ENCODE peak calls at places on chromosome 22, in nine cellular contexts. One of them, this sample, is unnamed.

GRCh38 chr22:32932176-32932575 is 126.0 kb downstream of the SYN3 start:
- DNase-seq in IMR-90: peak
- DNase-seq in progenitor cell of endocrine pancreas: no peak
- DNase-seq in CD8-positive, alpha-beta T cell: no peak
- DNase-seq in right atrium auricular region: no peak
- DNase-seq in H1: no peak
- DNase-seq in uterus: no peak
- DNase-seq in tibial nerve: no peak
- DNase-seq in astrocyte of the spinal cord: no peak
- DNase-seq in this sample: no peak

GRCh38 chr22:19212302-19212870 is 33.9 kb upstream of the SLC25A1 start:
- DNase-seq in IMR-90: no peak
- DNase-seq in progenitor cell of endocrine pancreas: no peak
- DNase-seq in CD8-positive, alpha-beta T cell: no peak
- DNase-seq in right atrium auricular region: no peak
- DNase-seq in H1: no peak
- DNase-seq in uterus: no peak
- DNase-seq in tibial nerve: no peak
- DNase-seq in astrocyte of the spinal cord: no peak
- DNase-seq in this sample: no peak

GRCh38 chr22:43169310-43170130 is 17.4 kb downstream of the TTLL12 start:
- DNase-seq in IMR-90: no peak
- DNase-seq in progenitor cell of endocrine pancreas: no peak
- DNase-seq in CD8-positive, alpha-beta T cell: no peak
- DNase-seq in right atrium auricular region: no peak
- DNase-seq in H1: no peak
- DNase-seq in uterus: no peak
- DNase-seq in tibial nerve: no peak
- DNase-seq in astrocyte of the spinal cord: no peak
- DNase-seq in this sample: no peak

GRCh38 chr22:46409631-46410210 is 74.2 kb downstream of the TRMU start:
- DNase-seq in IMR-90: no peak
- DNase-seq in progenitor cell of endocrine pancreas: no peak
- DNase-seq in CD8-positive, alpha-beta T cell: no peak
- DNase-seq in right atrium auricular region: no peak
- DNase-seq in H1: no peak
- DNase-seq in uterus: no peak
- DNase-seq in tibial nerve: no peak
- DNase-seq in astrocyte of the spinal cord: no peak
- DNase-seq in this sample: no peak

GRCh38 chr22:31244044-31244942 is 32.2 kb downstream of the LIMK2 start:
- DNase-seq in IMR-90: peak
- DNase-seq in progenitor cell of endocrine pancreas: no peak
- DNase-seq in CD8-positive, alpha-beta T cell: no peak
- DNase-seq in right atrium auricular region: no peak
- DNase-seq in H1: no peak
- DNase-seq in uterus: no peak
- DNase-seq in tibial nerve: no peak
- DNase-seq in astrocyte of the spinal cord: peak
- DNase-seq in this sample: no peak

GRCh38 chr22:27982106-27982505 is 63.0 kb upstream of the PITPNB start:
- DNase-seq in IMR-90: no peak
- DNase-seq in progenitor cell of endocrine pancreas: no peak
- DNase-seq in CD8-positive, alpha-beta T cell: no peak
- DNase-seq in right atrium auricular region: no peak
- DNase-seq in H1: no peak
- DNase-seq in uterus: no peak
- DNase-seq in tibial nerve: no peak
- DNase-seq in astrocyte of the spinal cord: no peak
- DNase-seq in this sample: no peak

GRCh38 chr22:19325296-19325950 is 33.9 kb upstream of the CLTCL1 start:
- DNase-seq in IMR-90: peak
- DNase-seq in progenitor cell of endocrine pancreas: no peak
- DNase-seq in CD8-positive, alpha-beta T cell: no peak
- DNase-seq in right atrium auricular region: no peak
- DNase-seq in H1: no peak
- DNase-seq in uterus: no peak
- DNase-seq in tibial nerve: no peak
- DNase-seq in astrocyte of the spinal cord: no peak
- DNase-seq in this sample: no peak

GRCh38 chr22:26542831-26543230 is 30.6 kb upstream of the TFIP11 start:
- DNase-seq in IMR-90: no peak
- DNase-seq in progenitor cell of endocrine pancreas: no peak
- DNase-seq in CD8-positive, alpha-beta T cell: no peak
- DNase-seq in right atrium auricular region: no peak
- DNase-seq in H1: no peak
- DNase-seq in uterus: no peak
- DNase-seq in tibial nerve: peak
- DNase-seq in astrocyte of the spinal cord: no peak
- DNase-seq in this sample: peak

GRCh38 chr22:46201059-46201757 is 48.9 kb downstream of the CDPF1 start:
- DNase-seq in IMR-90: no peak
- DNase-seq in progenitor cell of endocrine pancreas: no peak
- DNase-seq in CD8-positive, alpha-beta T cell: no peak
- DNase-seq in right atrium auricular region: no peak
- DNase-seq in H1: peak
- DNase-seq in uterus: no peak
- DNase-seq in tibial nerve: no peak
- DNase-seq in astrocyte of the spinal cord: no peak
- DNase-seq in this sample: no peak

GRCh38 chr22:38315801-38316339 is 1.4 kb downstream of the CSNK1E start:
- DNase-seq in IMR-90: no peak
- DNase-seq in progenitor cell of endocrine pancreas: no peak
- DNase-seq in CD8-positive, alpha-beta T cell: no peak
- DNase-seq in right atrium auricular region: no peak
- DNase-seq in H1: no peak
- DNase-seq in uterus: no peak
- DNase-seq in tibial nerve: no peak
- DNase-seq in astrocyte of the spinal cord: peak
- DNase-seq in this sample: no peak

DNA sequence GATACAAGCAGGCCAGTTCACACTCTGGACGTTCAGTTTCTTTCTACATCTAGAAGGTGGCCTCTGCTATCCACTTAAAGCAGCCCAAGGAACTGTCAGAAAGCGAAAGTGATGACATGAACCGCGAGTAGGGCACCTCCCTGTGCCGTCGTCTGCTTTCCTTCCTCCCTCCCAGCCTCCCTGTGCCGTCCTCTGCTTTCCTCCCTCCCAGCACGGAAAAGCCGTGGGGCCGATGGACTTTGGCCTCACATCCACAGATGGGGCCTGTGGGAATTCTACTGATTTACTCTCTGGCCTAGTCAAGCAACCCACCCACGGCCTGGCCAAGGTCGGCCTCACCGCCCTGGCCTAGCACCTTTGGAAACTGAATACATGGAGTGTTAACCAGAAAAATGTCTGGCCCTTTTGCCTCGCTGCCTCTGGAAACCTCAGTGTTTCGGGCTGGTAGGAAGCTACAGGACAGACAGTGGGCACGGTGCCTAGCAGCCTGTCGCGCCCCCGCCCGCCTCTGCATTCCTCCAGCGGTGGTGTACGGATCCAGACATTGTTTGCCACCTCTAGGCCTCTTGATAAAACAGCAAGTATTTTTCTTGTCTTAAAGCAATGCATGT is 14.2 kb downstream of the PEX26 start:
- DNase-seq in IMR-90: peak
- DNase-seq in progenitor cell of endocrine pancreas: no peak
- DNase-seq in CD8-positive, alpha-beta T cell: peak
- DNase-seq in right atrium auricular region: peak
- DNase-seq in H1: no peak
- DNase-seq in uterus: peak
- DNase-seq in tibial nerve: peak
- DNase-seq in astrocyte of the spinal cord: peak
- DNase-seq in this sample: peak
- TF ChIP-seq CTCF in IMR-90: no peak
- TF ChIP-seq CTCF in progenitor cell of endocrine pancreas: no peak
- TF ChIP-seq CTCF in CD8-positive, alpha-beta T cell: no peak
- TF ChIP-seq CTCF in right atrium auricular region: no peak
- TF ChIP-seq CTCF in H1: no peak
- TF ChIP-seq CTCF in uterus: no peak
- TF ChIP-seq CTCF in tibial nerve: no peak
- TF ChIP-seq CTCF in astrocyte of the spinal cord: no peak
- TF ChIP-seq CTCF in this sample: no peak

DNA sequence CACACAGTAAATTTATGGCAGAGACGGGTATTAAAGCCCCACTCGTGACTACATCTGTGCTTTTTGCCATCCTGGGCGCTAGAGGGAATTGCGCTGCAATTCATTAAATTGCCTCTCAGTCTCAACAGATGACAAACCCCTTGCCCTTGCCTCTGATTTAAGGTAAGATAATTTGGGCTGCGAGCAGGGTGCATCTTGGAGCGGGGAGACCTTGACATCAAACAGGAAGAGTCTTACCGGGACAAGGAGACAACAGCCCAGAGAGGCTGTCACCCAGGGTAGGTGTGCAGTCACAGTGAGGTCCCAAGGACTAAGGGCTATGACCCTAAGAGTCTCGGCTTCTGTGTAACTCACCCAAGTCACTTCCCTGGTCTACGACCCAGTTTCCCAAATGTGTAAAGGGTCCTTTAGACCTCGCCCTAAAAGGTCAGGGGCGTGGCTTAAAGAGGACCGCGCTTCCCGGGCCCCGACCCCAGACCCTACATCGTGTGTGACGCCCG is 427 bp upstream of the TOM1 start:
- DNase-seq in IMR-90: no peak
- DNase-seq in progenitor cell of endocrine pancreas: no peak
- DNase-seq in CD8-positive, alpha-beta T cell: no peak
- DNase-seq in right atrium auricular region: no peak
- DNase-seq in H1: no peak
- DNase-seq in uterus: no peak
- DNase-seq in tibial nerve: no peak
- DNase-seq in astrocyte of the spinal cord: peak
- DNase-seq in this sample: no peak
- TF ChIP-seq CTCF in IMR-90: no peak
- TF ChIP-seq CTCF in progenitor cell of endocrine pancreas: no peak
- TF ChIP-seq CTCF in CD8-positive, alpha-beta T cell: peak
- TF ChIP-seq CTCF in right atrium auricular region: no peak
- TF ChIP-seq CTCF in H1: no peak
- TF ChIP-seq CTCF in uterus: peak
- TF ChIP-seq CTCF in tibial nerve: no peak
- TF ChIP-seq CTCF in astrocyte of the spinal cord: no peak
- TF ChIP-seq CTCF in this sample: peak

GRCh38 chr22:25086902-25087282 is 112.8 kb upstream of the CRYBB3 start:
- DNase-seq in IMR-90: no peak
- DNase-seq in progenitor cell of endocrine pancreas: no peak
- DNase-seq in CD8-positive, alpha-beta T cell: no peak
- DNase-seq in right atrium auricular region: no peak
- DNase-seq in H1: no peak
- DNase-seq in uterus: no peak
- DNase-seq in tibial nerve: no peak
- DNase-seq in astrocyte of the spinal cord: no peak
- DNase-seq in this sample: no peak
- TF ChIP-seq CTCF in IMR-90: no peak
- TF ChIP-seq CTCF in progenitor cell of endocrine pancreas: no peak
- TF ChIP-seq CTCF in CD8-positive, alpha-beta T cell: no peak
- TF ChIP-seq CTCF in right atrium auricular region: no peak
- TF ChIP-seq CTCF in H1: no peak
- TF ChIP-seq CTCF in uterus: no peak
- TF ChIP-seq CTCF in tibial nerve: no peak
- TF ChIP-seq CTCF in astrocyte of the spinal cord: no peak
- TF ChIP-seq CTCF in this sample: no peak

GRCh38 chr22:40479126-40479800 is 108.9 kb downstream of the SGSM3 start:
- DNase-seq in IMR-90: no peak
- DNase-seq in progenitor cell of endocrine pancreas: no peak
- DNase-seq in CD8-positive, alpha-beta T cell: no peak
- DNase-seq in right atrium auricular region: no peak
- DNase-seq in H1: peak
- DNase-seq in uterus: no peak
- DNase-seq in tibial nerve: no peak
- DNase-seq in astrocyte of the spinal cord: no peak
- DNase-seq in this sample: no peak
- TF ChIP-seq CTCF in IMR-90: no peak
- TF ChIP-seq CTCF in progenitor cell of endocrine pancreas: no peak
- TF ChIP-seq CTCF in CD8-positive, alpha-beta T cell: no peak
- TF ChIP-seq CTCF in right atrium auricular region: no peak
- TF ChIP-seq CTCF in H1: no peak
- TF ChIP-seq CTCF in uterus: no peak
- TF ChIP-seq CTCF in tibial nerve: no peak
- TF ChIP-seq CTCF in astrocyte of the spinal cord: no peak
- TF ChIP-seq CTCF in this sample: no peak

GRCh38 chr22:22692707-22693530 is 48.5 kb downstream of the GGTLC2 start:
- DNase-seq in IMR-90: peak
- DNase-seq in progenitor cell of endocrine pancreas: peak
- DNase-seq in CD8-positive, alpha-beta T cell: peak
- DNase-seq in right atrium auricular region: no peak
- DNase-seq in H1: peak
- DNase-seq in uterus: no peak
- DNase-seq in tibial nerve: no peak
- DNase-seq in astrocyte of the spinal cord: peak
- DNase-seq in this sample: peak
- TF ChIP-seq CTCF in IMR-90: peak
- TF ChIP-seq CTCF in progenitor cell of endocrine pancreas: peak
- TF ChIP-seq CTCF in CD8-positive, alpha-beta T cell: peak
- TF ChIP-seq CTCF in right atrium auricular region: no peak
- TF ChIP-seq CTCF in H1: peak
- TF ChIP-seq CTCF in uterus: peak
- TF ChIP-seq CTCF in tibial nerve: no peak
- TF ChIP-seq CTCF in astrocyte of the spinal cord: peak
- TF ChIP-seq CTCF in this sample: no peak